ENCODE peak calls at places on chromosomes 7 and 10, in eight cellular contexts. Y is AG04449, O is endothelial cell, U is WERI-Rb-1, G is heart right ventricle, L is astrocyte of the spinal cord, K is HFFc6, D is IMR-90. S is an unnamed sample.

GRCh38 chr10:74857586-74857985 is 31.2 kb downstream of the KAT6B start:
- DNase-seq in G (no peak), Y (no peak), L (no peak), D (no peak), O (no peak), K (no peak), U (no peak), S (no peak)

GRCh38 chr7:77439572-77439971 is 23.4 kb upstream of the GSAP start:
- DNase-seq in O (no peak), D (no peak), U (peak), G (no peak), Y (no peak), L (no peak), K (no peak), S (no peak)

GRCh38 chr7:44798649-44799275 is 2.3 kb downstream of the PPIA start:
- DNase-seq in O (no peak), U (no peak), L (no peak), Y (no peak), G (no peak), D (no peak), K (peak), S (no peak)

GRCh38 chr10:107814865-107815487 is 650.5 kb upstream of the SORCS1 start:
- DNase-seq in L (peak), D (peak), Y (peak), K (no peak), U (peak), O (peak), G (no peak), S (peak)

GRCh38 chr7:66296555-66296954 is 91.4 kb downstream of the TPST1 start:
- DNase-seq in G (no peak), O (no peak), U (no peak), D (peak), K (no peak), L (no peak), Y (no peak), S (no peak)

GRCh38 chr7:34838329-34838728 is 180.3 kb downstream of the NPSR1 start:
- DNase-seq in K (no peak), Y (no peak), G (no peak), L (peak), U (peak), D (no peak), O (no peak), S (no peak)

GRCh38 chr7:138911007-138911406 is 70.2 kb downstream of the KIAA1549 start:
- DNase-seq in Y (no peak), L (no peak), K (no peak), O (no peak), U (no peak), G (no peak), D (no peak), S (no peak)

GRCh38 chr7:150994141-150994837 is 3.5 kb downstream of the NOS3 start:
- DNase-seq in Y (no peak), U (no peak), L (no peak), O (peak), D (no peak), K (no peak), G (peak), S (no peak)

GRCh38 chr10:7211857-7212577 is 198.8 kb downstream of the SFMBT2 start:
- DNase-seq in G (no peak), D (no peak), Y (no peak), K (no peak), U (no peak), L (no peak), O (no peak), S (no peak)

GRCh38 chr10:6563075-6563474 is 17.0 kb downstream of the PRKCQ start:
- DNase-seq in K (no peak), O (no peak), D (no peak), L (no peak), Y (no peak), U (no peak), G (no peak), S (no peak)

GRCh38 chr10:71435571-71436267 is 39.0 kb downstream of the CDH23 start:
- DNase-seq in K (no peak), Y (no peak), D (no peak), L (no peak), U (no peak), O (no peak), G (peak), S (no peak)

GRCh38 chr7:105713488-105714465 is 132.5 kb upstream of the EFCAB10 start:
- DNase-seq in Y (peak), O (no peak), L (no peak), U (no peak), D (no peak), G (no peak), K (peak), S (no peak)

GRCh38 chr7:46811529-46811928 is 770.4 kb downstream of the TNS3 start:
- DNase-seq in D (peak), Y (peak), G (peak), K (peak), L (peak), O (no peak), U (peak), S (peak)

GRCh38 chr7:1693419-1693990 is 23.4 kb downstream of the ELFN1 start:
- DNase-seq in O (no peak), K (no peak), Y (no peak), U (peak), D (no peak), L (no peak), G (no peak), S (no peak)

GRCh38 chr7:20665096-20665495 is 49.6 kb downstream of the ABCB5 start:
- DNase-seq in U (no peak), K (no peak), L (no peak), D (no peak), O (no peak), G (no peak), Y (no peak), S (peak)

GRCh38 chr10:78905015-78905939 is 163.5 kb upstream of the ZMIZ1 start:
- DNase-seq in D (no peak), K (no peak), O (no peak), Y (no peak), L (no peak), G (no peak), U (peak), S (no peak)

GRCh38 chr10:51524041-51524440 is 175.4 kb downstream of the CSTF2T start:
- DNase-seq in D (peak), O (no peak), K (no peak), G (no peak), Y (no peak), L (no peak), U (no peak), S (no peak)

DNA sequence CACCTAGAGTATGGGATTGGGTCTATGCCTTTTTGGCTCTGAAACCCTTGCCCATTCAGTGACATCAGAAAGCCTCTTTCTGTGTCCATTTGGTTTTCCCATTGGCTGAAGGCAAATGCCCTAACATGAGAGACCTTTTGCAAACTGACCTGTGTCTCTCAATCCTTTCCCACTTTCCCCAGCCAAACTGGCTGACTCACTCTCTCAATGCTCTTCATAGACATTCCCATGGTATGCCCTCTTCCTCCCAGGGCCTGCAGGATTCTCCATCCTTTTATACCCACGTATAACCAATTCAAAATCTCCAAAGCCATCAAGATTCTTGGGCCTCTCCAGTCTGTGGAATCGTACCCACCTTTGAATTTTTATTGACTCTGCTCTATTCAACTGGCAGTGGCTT is 563.3 kb downstream of the GATA3 start:
- DNase-seq in U (no peak), L (no peak), K (no peak), G (no peak), O (no peak), D (no peak), Y (no peak), S (no peak)
- TF ChIP-seq CTCF in U (no peak), L (no peak), K (no peak), G (no peak), O (no peak), D (no peak), Y (no peak), S (no peak)

DNA sequence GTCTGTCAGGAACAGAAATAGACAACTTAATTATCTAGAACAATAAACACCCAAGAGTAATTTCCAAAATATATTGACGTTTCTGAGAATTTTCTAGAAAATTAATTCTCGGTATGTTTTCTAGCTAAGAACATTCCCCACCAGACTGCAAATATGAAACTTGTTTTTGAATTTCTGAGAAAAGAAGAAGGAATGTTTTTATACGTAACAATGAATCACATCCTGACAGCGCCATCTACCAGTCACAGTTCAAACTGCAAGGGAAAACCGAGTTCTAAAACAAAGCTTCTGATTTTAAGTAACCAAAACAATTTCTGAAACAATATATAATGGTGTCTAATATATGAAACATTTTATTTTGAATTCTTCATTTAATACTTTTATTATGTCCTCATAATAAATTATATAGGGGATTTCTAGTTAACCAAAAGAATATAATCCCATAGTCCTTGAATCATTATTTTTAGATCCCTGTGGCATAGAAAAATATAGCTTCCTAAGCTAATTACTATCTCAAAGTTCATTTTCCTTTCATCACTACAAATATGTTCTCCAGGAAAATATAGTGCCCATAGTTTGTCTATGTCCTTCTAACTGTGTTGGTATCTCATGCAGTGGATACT is 34.5 kb upstream of the MEOX2 start:
- DNase-seq in U (peak), D (peak), K (peak), L (peak), G (no peak), Y (no peak), O (peak), S (no peak)
- TF ChIP-seq CTCF in U (peak), D (peak), K (peak), L (peak), G (peak), Y (peak), O (peak), S (peak)

GRCh38 chr7:149284850-149285580 is 23.0 kb downstream of the ZNF783 start:
- DNase-seq in L (peak), K (peak), G (peak), O (peak), U (peak), D (peak), Y (peak), S (no peak)
- TF ChIP-seq CTCF in L (no peak), K (no peak), G (no peak), O (no peak), U (peak), D (no peak), Y (no peak), S (no peak)

GRCh38 chr7:3200504-3200903 is 100.5 kb upstream of the SDK1 start:
- DNase-seq in O (peak), Y (no peak), D (peak), K (no peak), L (peak), U (peak), G (no peak), S (no peak)
- TF ChIP-seq CTCF in O (peak), Y (peak), D (peak), K (no peak), L (peak), U (peak), G (peak), S (peak)

GRCh38 chr10:119812684-119813083 is 60.0 kb downstream of the MCMBP start:
- DNase-seq in L (no peak), U (no peak), G (no peak), K (no peak), Y (no peak), O (no peak), D (no peak), S (no peak)

GRCh38 chr10:119818889-119819270 is 53.8 kb downstream of the MCMBP start:
- DNase-seq in U (no peak), D (no peak), K (no peak), G (no peak), Y (no peak), O (no peak), L (no peak), S (no peak)

GRCh38 chr10:119821172-119821571 is 51.5 kb downstream of the MCMBP start:
- DNase-seq in G (no peak), D (no peak), K (no peak), O (no peak), U (no peak), Y (no peak), L (no peak), S (no peak)

GRCh38 chr10:119815671-119816070 is 57.0 kb downstream of the MCMBP start:
- DNase-seq in G (no peak), D (no peak), Y (no peak), U (no peak), O (no peak), L (no peak), K (no peak), S (no peak)

GRCh38 chr10:119817991-119818888 is 54.4 kb downstream of the MCMBP start:
- DNase-seq in U (no peak), G (peak), L (peak), K (no peak), Y (no peak), D (peak), O (peak), S (no peak)
- TF ChIP-seq CTCF in U (no peak), G (no peak), L (peak), K (no peak), Y (peak), D (peak), O (peak), S (no peak)

GRCh38 chr7:16365952-16366351 is 55.4 kb downstream of the CRPPA start:
- DNase-seq in Y (no peak), L (no peak), D (no peak), O (no peak), U (no peak), G (no peak), K (no peak), S (no peak)
- TF ChIP-seq CTCF in Y (no peak), L (no peak), D (no peak), O (no peak), U (no peak), G (no peak), K (no peak), S (no peak)

GRCh38 chr7:17009007-17009719 is 127.4 kb upstream of the AGR3 start:
- DNase-seq in O (no peak), D (peak), G (no peak), Y (no peak), K (peak), L (peak), U (no peak), S (no peak)
- TF ChIP-seq CTCF in O (peak), D (peak), G (peak), Y (no peak), K (peak), L (no peak), U (no peak), S (peak)